ENCODE peak calls at places on chromosomes 12 and 14, in six cellular contexts. W is cerebellum, F is nephron progenitor cell, O is tibial artery, N is activated gamma-delta T cell, P is non-pigmented ciliary epithelial cell. R is an unnamed sample.

GRCh38 chr14:21084988-21085853 is 13.2 kb downstream of the ZNF219 start:
- DNase-seq in W (no peak), F (no peak), O (peak; percentile 47), P (peak; percentile 60), N (no peak), R (no peak)

GRCh38 chr12:124964836-124965462 is 24.0 kb downstream of the DHX37 start:
- DNase-seq in F (no peak), W (no peak), N (no peak), O (no peak), P (no peak), R (no peak)

GRCh38 chr14:59187802-59188460 is 536 bp upstream of the DAAM1 start:
- DNase-seq in F (peak; percentile 92), P (no peak), N (no peak), W (no peak), O (peak; percentile 39), R (no peak)

GRCh38 chr12:124259168-124260066 is 35.5 kb upstream of the RFLNA start:
- DNase-seq in P (no peak), F (no peak), N (no peak), O (no peak), W (no peak), R (no peak)

GRCh38 chr14:102351023-102351422 is 11.7 kb downstream of the CINP start:
- DNase-seq in P (no peak), O (no peak), N (no peak), W (no peak), F (no peak), R (no peak)

GRCh38 chr12:59834659-59835474 is 239.0 kb downstream of the SLC16A7 start:
- DNase-seq in F (peak; percentile 2), P (peak; percentile 14), N (no peak), O (no peak), W (no peak), R (no peak)

GRCh38 chr12:123494124-123494843 is 36.3 kb downstream of the SNRNP35 start:
- DNase-seq in N (no peak), W (no peak), O (no peak), P (no peak), F (peak; percentile 35), R (no peak)

GRCh38 chr12:117101953-117102833 is 3.0 kb upstream of the TESC start:
- DNase-seq in O (no peak), P (no peak), F (no peak), N (no peak), W (no peak), R (no peak)

GRCh38 chr14:98408713-98409112 is 863.3 kb downstream of the BCL11B start:
- DNase-seq in F (no peak), N (no peak), W (no peak), O (no peak), P (no peak), R (no peak)

GRCh38 chr12:21697829-21698630 is 40.4 kb upstream of the LDHB start:
- DNase-seq in W (peak; percentile 10), O (no peak), P (peak; percentile 8), N (no peak), F (no peak), R (no peak)

GRCh38 chr12:49904601-49905000 is 901 bp upstream of the FAIM2 start:
- DNase-seq in O (no peak), N (no peak), P (no peak), F (no peak), W (no peak), R (no peak)

GRCh38 chr12:47995976-47996375 is 8.3 kb downstream of the COL2A1 start:
- DNase-seq in F (no peak), P (no peak), N (no peak), O (no peak), W (peak; percentile 45), R (peak; percentile 78)

GRCh38 chr14:53501361-53502320 is 348.5 kb upstream of the DDHD1 start:
- DNase-seq in O (no peak), F (no peak), W (no peak), P (no peak), N (no peak), R (peak; percentile 42)

GRCh38 chr12:1518763-1519516 is 75.4 kb downstream of the FBXL14 start:
- DNase-seq in N (no peak), F (no peak), P (peak; percentile 82), O (no peak), W (no peak), R (peak; percentile 89)

GRCh38 chr14:76277586-76278130 is 98.3 kb upstream of the ESRRB start:
- DNase-seq in P (no peak), F (no peak), O (no peak), W (no peak), N (no peak), R (no peak)

GRCh38 chr14:75476274-75476995 is 45.8 kb upstream of the BATF start:
- DNase-seq in F (no peak), N (no peak), P (no peak), O (no peak), W (no peak), R (no peak)

GRCh38 chr12:86334071-86334470 is 77.9 kb upstream of the MGAT4C start:
- DNase-seq in P (no peak), N (no peak), O (no peak), F (no peak), W (no peak), R (no peak)

GRCh38 chr14:54489318-54489683 is 521 bp upstream of the GMFB start:
- DNase-seq in N (no peak), F (no peak), P (no peak), O (no peak), W (no peak), R (no peak)

GRCh38 chr14:36671149-36671548 is 9.5 kb downstream of the PAX9 start:
- DNase-seq in F (no peak), W (no peak), N (no peak), P (no peak), O (no peak), R (no peak)

GRCh38 chr14:106129274-106129673 is 602.9 kb downstream of the TMEM121 start:
- DNase-seq in W (no peak), F (no peak), O (no peak), P (no peak), N (no peak), R (no peak)

GRCh38 chr12:6341439-6342139 is at the start of gene TNFRSF1A:
- DNase-seq in O (peak; percentile 85), F (no peak), N (no peak), P (no peak), W (no peak), R (peak; percentile 81)

GRCh38 chr14:102063808-102064429 is 22.9 kb downstream of the HSP90AA1 start:
- DNase-seq in N (no peak), P (no peak), O (no peak), W (no peak), F (no peak), R (no peak)

GRCh38 chr14:80356413-80356812 is 145.1 kb upstream of the DIO2 start:
- DNase-seq in F (no peak), N (no peak), W (no peak), P (no peak), O (no peak), R (no peak)